ENCODE peak calls at places on chromosomes 1 and 21, in nine cellular contexts. G is left lung, E is breast epithelium, W is esophagus squamous epithelium, H is right atrium auricular region, B is thoracic aorta, K is ascending aorta, I is fibroblast of lung, C is prostate gland. Q is an unnamed sample.

GRCh38 chr21:8993943-8994639 is 1527.3 kb upstream of the TPTE start:
- DNase-seq in G (no peak), E (no peak), W (no peak), H (no peak), B (no peak), K (no peak), I (no peak), C (no peak), Q (no peak)

GRCh38 chr1:7284839-7285435 is 486.2 kb upstream of the VAMP3 start:
- DNase-seq in G (no peak), E (no peak), W (no peak), H (no peak), B (no peak), K (no peak), I (no peak), C (no peak), Q (no peak)

GRCh38 chr1:220300442-220301121 is 28.3 kb upstream of the RAB3GAP2 start:
- DNase-seq in G (peak; percentile 74), E (peak; percentile 51), W (no peak), H (peak; percentile 94), B (peak; percentile 71), K (peak; percentile 54), I (peak; percentile 91), C (peak; percentile 72), Q (peak; percentile 19)

GRCh38 chr1:113073457-113073950 is 506 bp downstream of the LRIG2 start:
- DNase-seq in G (peak; percentile 56), E (no peak), W (no peak), H (no peak), B (no peak), K (peak; percentile 10), I (peak; percentile 62), C (peak; percentile 47), Q (peak; percentile 15)

GRCh38 chr1:19737413-19737812 is 62.3 kb downstream of the TMCO4 start:
- DNase-seq in G (no peak), E (no peak), W (no peak), H (no peak), B (no peak), K (no peak), I (no peak), C (no peak), Q (no peak)

GRCh38 chr1:13701274-13701650 is 1.3 kb downstream of the PRDM2 start:
- DNase-seq in G (no peak), E (no peak), W (no peak), H (no peak), B (no peak), K (no peak), I (no peak), C (no peak), Q (no peak)

GRCh38 chr1:54406339-54407181 is at the start of gene SSBP3:
- DNase-seq in G (peak; percentile 92), E (peak; percentile 88), W (peak; percentile 45), H (peak; percentile 89), B (peak; percentile 53), K (peak; percentile 53), I (peak; percentile 90), C (peak; percentile 91), Q (no peak)

GRCh38 chr1:225652726-225653462 is at the start of gene ENAH:
- DNase-seq in G (peak; percentile 79), E (peak; percentile 80), W (no peak), H (peak; percentile 75), B (peak; percentile 24), K (no peak), I (peak; percentile 80), C (peak; percentile 78), Q (no peak)

GRCh38 chr1:94115254-94115899 is 5.6 kb downstream of the ABCA4 start:
- DNase-seq in G (no peak), E (no peak), W (no peak), H (no peak), B (no peak), K (no peak), I (no peak), C (no peak), Q (no peak)

GRCh38 chr1:67564193-67564592 is 120.8 kb upstream of the GADD45A start:
- DNase-seq in G (no peak), E (no peak), W (no peak), H (peak; percentile 80), B (no peak), K (no peak), I (peak; percentile 75), C (no peak), Q (no peak)

GRCh38 chr1:231940721-231941120 is 314.1 kb downstream of the DISC1 start:
- DNase-seq in G (no peak), E (no peak), W (no peak), H (no peak), B (no peak), K (no peak), I (no peak), C (no peak), Q (no peak)

GRCh38 chr1:224287714-224288113 is 42.3 kb downstream of the NVL start:
- DNase-seq in G (no peak), E (no peak), W (no peak), H (no peak), B (no peak), K (no peak), I (no peak), C (no peak), Q (no peak)

GRCh38 chr1:177883581-177883980 is 86.3 kb downstream of the SEC16B start:
- DNase-seq in G (no peak), E (no peak), W (no peak), H (no peak), B (no peak), K (no peak), I (no peak), C (no peak), Q (no peak)

GRCh38 chr1:22133247-22133927 is 9.5 kb downstream of the WNT4 start:
- DNase-seq in G (no peak), E (no peak), W (no peak), H (no peak), B (no peak), K (no peak), I (no peak), C (no peak), Q (no peak)

GRCh38 chr1:14113841-14114567 is 414.0 kb downstream of the PRDM2 start:
- DNase-seq in G (peak; percentile 50), E (peak; percentile 54), W (no peak), H (peak; percentile 62), B (no peak), K (no peak), I (peak; percentile 50), C (peak; percentile 33), Q (no peak)

GRCh38 chr1:154837679-154838171 is 32.4 kb downstream of the KCNN3 start:
- DNase-seq in G (no peak), E (no peak), W (no peak), H (no peak), B (no peak), K (no peak), I (no peak), C (no peak), Q (no peak)

GRCh38 chr1:21337931-21338567 is 47.8 kb upstream of the ECE1 start:
- DNase-seq in G (peak; percentile 78), E (peak; percentile 74), W (no peak), H (peak; percentile 100), B (peak; percentile 92), K (peak; percentile 81), I (peak; percentile 99), C (peak; percentile 86), Q (no peak)

GRCh38 chr1:41709873-41710272 is 208.8 kb downstream of the HIVEP3 start:
- DNase-seq in G (no peak), E (no peak), W (no peak), H (no peak), B (no peak), K (no peak), I (no peak), C (no peak), Q (no peak)

GRCh38 chr1:58074702-58075578 is 471.6 kb downstream of the OMA1 start:
- DNase-seq in G (no peak), E (no peak), W (no peak), H (no peak), B (no peak), K (no peak), I (no peak), C (no peak), Q (no peak)

GRCh38 chr1:29306471-29307140 is 70.3 kb downstream of the PTPRU start:
- DNase-seq in G (no peak), E (no peak), W (no peak), H (no peak), B (no peak), K (no peak), I (no peak), C (no peak), Q (no peak)

GRCh38 chr21:40847956-40848355 is 998 bp upstream of the DSCAM start:
- DNase-seq in G (no peak), E (no peak), W (no peak), H (no peak), B (no peak), K (no peak), I (no peak), C (no peak), Q (no peak)

GRCh38 chr1:184557423-184558347 is 170.9 kb downstream of the C1orf21 start:
- DNase-seq in G (no peak), E (no peak), W (no peak), H (no peak), B (no peak), K (no peak), I (no peak), C (no peak), Q (no peak)
- H3K4me1 ChIP-seq in G (peaks cover 4% of the 10 kb centered on the region), E (no peaks in the 10 kb centered on the region), W (peaks cover 64% of the 10 kb centered on the region), H (peaks cover 49% of the 10 kb centered on the region), B (peaks cover 15% of the 10 kb centered on the region), K (peaks cover 6% of the 10 kb centered on the region), I (peaks cover 3% of the 10 kb centered on the region), C (peaks cover 10% of the 10 kb centered on the region), Q (peaks cover 39% of the 10 kb centered on the region)

GRCh38 chr1:82819234-82819633 is 1018.5 kb downstream of the ADGRL2 start:
- DNase-seq in G (no peak), E (no peak), W (no peak), H (no peak), B (no peak), K (no peak), I (no peak), C (no peak), Q (no peak)
- H3K4me3 ChIP-seq in G (no peak overlapping the region), E (peak overlapping the region; percentile 18), W (no peak overlapping the region), H (no peak overlapping the region), B (peak overlapping the region; percentile 15), K (peak overlapping the region; percentile 9), I (peak overlapping the region; percentile 14), C (no peak overlapping the region), Q (no peak overlapping the region)

GRCh38 chr1:91148641-91149069 is 126.8 kb upstream of the ZNF644 start:
- DNase-seq in G (no peak), E (no peak), W (no peak), H (no peak), B (no peak), K (no peak), I (peak; percentile 17), C (no peak), Q (no peak)
- TF ChIP-seq CTCF in G (no peak), E (no peak), W (no peak), H (no peak), B (no peak), K (no peak), I (no peak), C (no peak), Q (no peak)

DNA sequence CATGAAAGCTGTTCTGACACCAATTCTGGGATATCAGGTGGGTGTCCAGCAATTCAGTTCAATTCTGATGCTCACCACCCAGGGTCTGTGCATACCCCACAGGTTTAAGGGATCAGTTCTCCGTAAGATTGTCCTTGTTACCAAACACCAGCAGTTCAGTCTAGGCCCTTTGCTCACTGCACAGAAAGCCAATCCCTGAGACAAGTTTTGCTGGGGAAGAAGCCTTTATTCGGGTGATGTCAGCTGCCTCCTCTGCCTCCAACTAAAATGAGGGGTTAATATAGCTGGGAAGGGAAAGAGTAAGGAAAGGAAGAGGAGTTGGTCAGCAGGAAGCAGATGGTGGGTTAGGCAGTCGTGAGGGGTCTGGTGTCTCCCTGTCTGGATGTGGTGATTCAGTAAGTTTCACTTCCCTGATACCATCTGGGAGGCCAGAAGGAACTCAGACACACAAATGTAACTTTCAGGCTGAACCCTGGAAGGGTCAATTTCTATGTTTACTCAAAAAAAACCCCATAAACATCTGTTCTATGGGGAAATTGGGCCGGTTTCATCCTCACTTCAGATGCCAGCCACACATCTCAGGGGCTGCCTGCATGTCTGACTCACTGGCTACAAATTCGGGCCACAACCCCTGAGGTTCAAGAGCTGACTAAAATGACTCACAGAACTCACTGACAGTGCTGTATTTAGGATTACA is 83.3 kb upstream of the PGBD5 start:
- DNase-seq in G (peak; percentile 50), E (no peak), W (no peak), H (peak; percentile 67), B (no peak), K (no peak), I (peak; percentile 82), C (no peak), Q (peak; percentile 53)
- H3K4me1 ChIP-seq in G (no peaks in the 10 kb centered on the region), E (no peaks in the 10 kb centered on the region), W (peaks cover 17% of the 10 kb centered on the region), H (no peaks in the 10 kb centered on the region), B (no peaks in the 10 kb centered on the region), K (no peaks in the 10 kb centered on the region), I (peaks cover 2% of the 10 kb centered on the region), C (no peaks in the 10 kb centered on the region), Q (peaks cover 25% of the 10 kb centered on the region)

Q was measured in keratinocyte.